ENCODE peak calls at places on chromosomes 13 and 19, in ten cellular contexts. X is Karpas-422; V is sigmoid colon; R is Peyer's patch; A is PC-3; L is hepatocyte; P is effector memory CD4-positive, alpha-beta T cell; Y is PC-9; B is NT2/D1; O is esophagus squamous epithelium. N is an unnamed sample.

GRCh38 chr13:35838356-35838755 is 292.8 kb downstream of the DCLK1 start:
- DNase-seq in R (no peak), O (no peak), L (no peak), Y (no peak), P (no peak), V (no peak), A (peak; percentile 23), B (no peak), X (no peak), N (no peak)

GRCh38 chr19:33374406-33374703 is 846 bp downstream of the CEBPG start:
- DNase-seq in P (no peak), B (no peak), A (peak; percentile 13), V (no peak), X (peak; percentile 69), R (no peak), O (no peak), L (no peak), Y (no peak), N (peak; percentile 59)

GRCh38 chr13:111178417-111178816 is 63.3 kb downstream of the ARHGEF7 start:
- DNase-seq in P (no peak), A (no peak), V (no peak), X (no peak), L (no peak), R (no peak), B (no peak), O (no peak), Y (no peak), N (no peak)

GRCh38 chr13:108322206-108322824 is 52.8 kb downstream of the TNFSF13B start:
- DNase-seq in R (no peak), X (peak; percentile 78), Y (no peak), P (no peak), O (no peak), A (peak; percentile 60), B (no peak), V (no peak), L (peak; percentile 69), N (no peak)

GRCh38 chr13:23159587-23160240 is 21.1 kb upstream of the SGCG start:
- DNase-seq in B (no peak), X (no peak), R (no peak), Y (no peak), P (no peak), L (peak; percentile 58), A (no peak), V (no peak), O (no peak), N (peak; percentile 23)

GRCh38 chr13:73933795-73934194 is 200.4 kb downstream of the KLF12 start:
- DNase-seq in L (no peak), P (no peak), Y (no peak), A (no peak), B (no peak), X (no peak), V (no peak), O (no peak), R (no peak), N (peak; percentile 56)

GRCh38 chr13:111429064-111429558 is 108.7 kb downstream of the TEX29 start:
- DNase-seq in Y (peak; percentile 40), O (no peak), A (peak; percentile 47), L (peak; percentile 73), V (no peak), R (no peak), B (peak; percentile 23), X (peak; percentile 76), P (no peak), N (peak; percentile 16)

GRCh38 chr19:41745761-41746160 is 9.6 kb upstream of the CEACAM6 start:
- DNase-seq in X (no peak), A (no peak), P (no peak), O (no peak), R (no peak), B (no peak), L (no peak), V (no peak), Y (no peak), N (no peak)

GRCh38 chr19:12985049-12985776 is 10.1 kb upstream of the NFIX start:
- DNase-seq in B (no peak), V (peak; percentile 82), O (no peak), L (peak; percentile 59), P (no peak), A (no peak), Y (peak; percentile 83), X (no peak), R (peak; percentile 90), N (peak; percentile 97)

GRCh38 chr19:18304194-18304495 is 18.7 kb downstream of the LSM4 start:
- DNase-seq in B (no peak), L (no peak), A (no peak), P (no peak), R (peak; percentile 60), V (no peak), Y (no peak), X (no peak), O (no peak), N (no peak)

GRCh38 chr13:74575729-74576125 is 441.5 kb upstream of the KLF12 start:
- DNase-seq in A (peak; percentile 49), B (peak; percentile 58), P (no peak), X (no peak), O (no peak), R (peak; percentile 51), V (peak; percentile 73), L (peak; percentile 69), Y (no peak), N (peak; percentile 75)

GRCh38 chr13:48507024-48507423 is 25.9 kb downstream of the RCBTB2 start:
- DNase-seq in O (no peak), L (no peak), A (no peak), R (no peak), P (no peak), X (no peak), B (no peak), Y (no peak), V (no peak), N (no peak)

GRCh38 chr19:17183271-17183757 is 31.8 kb upstream of the USE1 start:
- DNase-seq in A (no peak), Y (no peak), P (no peak), B (no peak), V (no peak), X (no peak), R (no peak), L (no peak), O (no peak), N (no peak)

GRCh38 chr19:17180997-17181702 is 34.0 kb upstream of the USE1 start:
- DNase-seq in B (no peak), A (no peak), O (no peak), Y (no peak), V (no peak), L (no peak), X (no peak), R (no peak), P (no peak), N (no peak)

GRCh38 chr19:17185590-17185989 is 29.6 kb upstream of the USE1 start:
- DNase-seq in X (no peak), B (no peak), A (no peak), L (no peak), P (no peak), V (no peak), Y (no peak), R (no peak), O (no peak), N (no peak)

GRCh38 chr19:17184381-17184841 is 30.7 kb upstream of the USE1 start:
- DNase-seq in A (no peak), Y (no peak), R (no peak), O (no peak), B (no peak), L (no peak), V (no peak), P (peak; percentile 22), X (no peak), N (no peak)

DNA sequence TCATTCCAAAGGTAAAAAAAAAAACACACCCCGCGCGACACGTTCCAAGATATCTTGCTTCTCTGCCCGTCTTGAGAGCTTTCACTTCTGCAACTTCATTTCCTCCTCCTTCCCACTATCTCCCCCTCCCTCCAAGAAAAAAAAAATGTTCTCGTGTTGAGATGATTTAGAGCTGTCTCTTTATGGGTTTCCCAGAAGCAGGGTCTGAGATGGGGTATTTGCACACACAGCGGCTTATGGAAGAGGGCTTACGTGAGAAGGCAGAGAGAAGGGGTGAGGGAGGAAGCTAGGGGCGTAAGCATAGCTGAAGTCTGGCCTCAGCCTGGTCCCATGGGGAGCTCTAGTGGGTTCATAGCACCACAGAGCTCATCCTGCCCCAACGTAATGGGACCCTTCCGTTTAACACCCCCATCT is 31.3 kb upstream of the USE1 start:
- DNase-seq in V (no peak), X (no peak), B (no peak), A (no peak), R (no peak), P (no peak), L (no peak), O (no peak), Y (no peak), N (no peak)
- H3K4me3 ChIP-seq in V (no peak overlapping the region), X (no peak overlapping the region), B (no peak overlapping the region), A (no peak overlapping the region), R (no peak overlapping the region), P (peak overlapping the region; percentile 42), L (no peak overlapping the region), O (no peak overlapping the region), Y (no peak overlapping the region), N (no peak overlapping the region)

DNA sequence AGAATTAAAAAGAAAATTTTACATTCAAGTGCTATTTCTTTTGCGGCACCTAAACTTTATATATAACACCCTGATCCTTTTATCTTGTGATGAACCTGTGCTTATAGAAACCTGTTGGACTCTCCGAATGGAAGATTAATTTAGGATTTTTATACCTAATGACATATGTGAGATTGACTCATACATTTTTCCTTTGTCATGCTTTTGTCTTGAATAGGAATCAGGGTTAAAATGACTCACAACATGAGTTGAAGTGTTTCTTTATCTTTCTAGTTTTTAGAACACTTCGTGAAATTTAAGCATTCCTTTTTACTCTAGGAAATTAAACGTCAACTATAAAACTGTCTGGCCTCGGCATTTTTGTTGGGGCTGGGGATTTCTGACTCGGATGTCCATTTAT is 378.9 kb downstream of the PCDH20 start:
- DNase-seq in A (peak; percentile 37), L (no peak), O (no peak), P (no peak), V (no peak), X (no peak), Y (no peak), B (no peak), R (no peak), N (no peak)
- H3K9me3 ChIP-seq in A (no peaks in the 10 kb centered on the region), L (no peaks in the 10 kb centered on the region), O (no peaks in the 10 kb centered on the region), P (no peaks in the 10 kb centered on the region), V (no peaks in the 10 kb centered on the region), X (no peaks in the 10 kb centered on the region), Y (no peaks in the 10 kb centered on the region), B (no peaks in the 10 kb centered on the region), R (no peaks in the 10 kb centered on the region), N (no peaks in the 10 kb centered on the region)

DNA sequence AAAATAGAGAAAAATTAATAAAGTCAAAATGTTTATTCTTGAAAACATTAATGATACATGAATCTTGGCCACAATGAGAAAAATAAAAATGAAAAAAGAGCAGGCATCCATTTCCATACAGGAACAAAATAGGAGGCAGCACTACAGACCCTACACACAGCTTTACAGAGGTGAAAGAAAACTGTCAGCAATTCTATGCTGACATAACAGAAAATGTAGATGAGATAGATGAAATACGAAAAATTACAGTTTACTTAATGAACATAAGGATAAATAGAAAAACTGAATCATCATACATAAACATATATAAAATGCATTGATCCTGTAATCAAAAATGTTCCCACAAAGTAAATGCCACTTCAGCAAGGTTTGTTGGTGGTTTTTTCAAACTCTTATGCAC is 5.6 kb downstream of the LILRB4 start:
- DNase-seq in V (no peak), A (no peak), L (no peak), P (no peak), B (no peak), O (no peak), R (no peak), X (no peak), Y (no peak), N (no peak)
- H3K4me3 ChIP-seq in V (no peak overlapping the region), A (no peak overlapping the region), L (no peak overlapping the region), P (no peak overlapping the region), B (no peak overlapping the region), O (no peak overlapping the region), R (no peak overlapping the region), X (no peak overlapping the region), Y (no peak overlapping the region), N (no peak overlapping the region)

GRCh38 chr19:36775768-36776167 is 3.2 kb upstream of the ZNF850 start:
- DNase-seq in Y (no peak), O (no peak), A (no peak), L (no peak), V (no peak), B (no peak), R (no peak), P (no peak), X (no peak), N (no peak)
- H3K9me3 ChIP-seq in Y (peaks cover 8% of the 10 kb centered on the region), O (no peaks in the 10 kb centered on the region), A (no peaks in the 10 kb centered on the region), L (no peaks in the 10 kb centered on the region), V (peaks cover 19% of the 10 kb centered on the region), B (no peaks in the 10 kb centered on the region), R (peaks cover 6% of the 10 kb centered on the region), P (no peaks in the 10 kb centered on the region), X (peaks cover 14% of the 10 kb centered on the region), N (peaks cover 10% of the 10 kb centered on the region)

N was measured in SJCRH30.